ENCODE peak calls at places on chromosomes 4 and X, in four cellular contexts. O is fibroblast of villous mesenchyme, M is OCI-LY7, A is NB4. P is an unnamed sample.

GRCh38 chr4:151691639-151692442 is 69.0 kb downstream of the GATB start:
- DNase-seq in M (no peak), O (no peak), A (no peak), P (no peak)

GRCh38 chr4:152052431-152053057 is 291.7 kb upstream of the GATB start:
- DNase-seq in M (no peak), A (peak; percentile 67), O (peak; percentile 58), P (no peak)

GRCh38 chr4:26624042-26624441 is 40.2 kb downstream of the TBC1D19 start:
- DNase-seq in M (no peak), O (peak; percentile 32), A (peak; percentile 11), P (no peak)

GRCh38 chr4:5052726-5053425 is 1.6 kb downstream of the STK32B start:
- DNase-seq in A (no peak), M (no peak), O (no peak), P (no peak)

GRCh38 chrX:122910697-122911096 is 273.4 kb upstream of the GRIA3 start:
- DNase-seq in O (no peak), M (no peak), A (no peak), P (no peak)

GRCh38 chr4:94827481-94828110 is 69.8 kb downstream of the BMPR1B start:
- DNase-seq in M (no peak), O (peak; percentile 41), A (no peak), P (no peak)

GRCh38 chr4:82692101-82692780 is 106.4 kb downstream of the SCD5 start:
- DNase-seq in M (no peak), A (no peak), O (no peak), P (no peak)

GRCh38 chrX:136541294-136541693 is 9.3 kb downstream of the VGLL1 start:
- DNase-seq in M (no peak), A (no peak), O (no peak), P (no peak)

GRCh38 chrX:119482497-119483480 is 14.5 kb downstream of the SLC25A5 start:
- DNase-seq in A (peak; percentile 84), O (peak; percentile 56), M (no peak), P (peak; percentile 48)

GRCh38 chrX:97211070-97211469 is 327.4 kb downstream of the RPA4 start:
- DNase-seq in M (no peak), A (no peak), O (no peak), P (no peak)

GRCh38 chrX:13128104-13128503 is 83.7 kb upstream of the FAM9C start:
- DNase-seq in M (no peak), A (peak; percentile 69), O (peak; percentile 48), P (no peak)

GRCh38 chr4:2415881-2416563 is 2.4 kb downstream of the ZFYVE28 start:
- DNase-seq in A (no peak), O (no peak), M (no peak), P (no peak)

GRCh38 chr4:147511005-147511660 is 30.2 kb downstream of the EDNRA start:
- DNase-seq in A (no peak), O (no peak), M (no peak), P (no peak)

GRCh38 chr4:142160509-142160908 is 524.1 kb downstream of the IL15 start:
- DNase-seq in A (no peak), O (peak; percentile 16), M (no peak), P (no peak)

GRCh38 chr4:117467404-117467803 is 382.0 kb upstream of the TRAM1L1 start:
- DNase-seq in A (no peak), M (no peak), O (peak; percentile 6), P (no peak)

GRCh38 chr4:1053080-1053661 is 41.7 kb downstream of the FGFRL1 start:
- DNase-seq in O (peak; percentile 62), M (no peak), A (peak; percentile 13), P (no peak)

GRCh38 chrX:103092942-103093341 is at the start of gene NXF3:
- DNase-seq in A (peak; percentile 87), O (no peak), M (no peak), P (no peak)

GRCh38 chr4:158729716-158730559 is 6.7 kb upstream of the PPID start:
- DNase-seq in A (peak; percentile 53), O (peak; percentile 74), M (peak; percentile 39), P (peak; percentile 25)

GRCh38 chr4:106851686-106852085 is 184.4 kb downstream of the DKK2 start:
- DNase-seq in M (no peak), O (peak; percentile 53), A (no peak), P (no peak)

GRCh38 chr4:182306792-182307507 is 63.7 kb downstream of the TENM3 start:
- DNase-seq in M (no peak), A (peak; percentile 6), O (peak; percentile 42), P (no peak)

GRCh38 chr4:186857793-186858192 is 134.1 kb upstream of the FAT1 start:
- DNase-seq in O (no peak), M (no peak), A (no peak), P (no peak)

GRCh38 chr4:91111556-91111955 is 984.4 kb downstream of the CCSER1 start:
- DNase-seq in A (no peak), M (no peak), O (no peak), P (no peak)

GRCh38 chrX:72003811-72004750 is 93.4 kb downstream of the NHSL2 start:
- DNase-seq in M (no peak), A (peak; percentile 27), O (peak; percentile 17), P (no peak)

GRCh38 chr4:156638925-156639605 is 332.5 kb downstream of the PDGFC start:
- DNase-seq in O (no peak), A (no peak), M (no peak), P (no peak)

GRCh38 chr4:61772116-61772515 is 572.0 kb downstream of the ADGRL3 start:
- DNase-seq in M (no peak), A (no peak), O (no peak), P (no peak)

GRCh38 chr4:102632236-102632635 is 128.5 kb downstream of the MANBA start:
- DNase-seq in O (no peak), M (no peak), A (no peak), P (no peak)

GRCh38 chr4:147730333-147730732 is 1.6 kb upstream of the ARHGAP10 start:
- DNase-seq in A (no peak), M (no peak), O (peak; percentile 36), P (no peak)

GRCh38 chr4:26372525-26373172 is 51.8 kb downstream of the RBPJ start:
- DNase-seq in M (peak; percentile 80), O (peak; percentile 97), A (peak; percentile 97), P (no peak)

GRCh38 chrX:95764972-95765451 is 919.6 kb upstream of the DIAPH2 start:
- DNase-seq in A (peak; percentile 46), M (peak; percentile 7), O (peak; percentile 3), P (peak; percentile 11)

GRCh38 chr4:172546782-172547181 is 621.8 kb upstream of the GALNT7 start:
- DNase-seq in A (no peak), O (no peak), M (peak; percentile 87), P (no peak)

GRCh38 chrX:40808203-40808602 is 72.9 kb upstream of the MED14 start:
- DNase-seq in O (no peak), A (no peak), M (no peak), P (no peak)

GRCh38 chr4:52250124-52250523 is 199.0 kb downstream of the SPATA18 start:
- DNase-seq in M (peak; percentile 3), A (peak; percentile 59), O (no peak), P (no peak)

GRCh38 chr4:142850478-142850877 is 4.4 kb upstream of the INPP4B start:
- DNase-seq in A (no peak), M (no peak), O (no peak), P (no peak)

GRCh38 chrX:13906103-13906502 is 89.2 kb upstream of the GPM6B start:
- DNase-seq in M (no peak), A (no peak), O (no peak), P (no peak)

GRCh38 chrX:127708155-127708554 is 344.0 kb downstream of the ACTRT1 start:
- DNase-seq in A (peak; percentile 36), M (no peak), O (no peak), P (no peak)

GRCh38 chr4:100106982-100107381 is 83.3 kb downstream of the DDIT4L start:
- DNase-seq in M (peak; percentile 72), A (peak; percentile 3), O (no peak), P (no peak)

GRCh38 chr4:113052379-113052951 is 3.0 kb downstream of the ANK2 start:
- DNase-seq in O (peak; percentile 60), A (peak; percentile 53), M (no peak), P (no peak)

GRCh38 chrX:97563531-97564133 is 679.9 kb downstream of the RPA4 start:
- DNase-seq in M (peak; percentile 52), A (peak; percentile 74), O (peak; percentile 80), P (no peak)

GRCh38 chrX:68146054-68146453 is 287.2 kb downstream of the OPHN1 start:
- DNase-seq in O (peak; percentile 32), M (peak; percentile 2), A (peak; percentile 32), P (no peak)

GRCh38 chr4:138199568-138200235 is 42.4 kb downstream of the SLC7A11 start:
- DNase-seq in O (no peak), A (no peak), M (no peak), P (no peak)

GRCh38 chr4:32189130-32189529 is 1469.0 kb downstream of the PCDH7 start:
- DNase-seq in O (no peak), M (no peak), A (no peak), P (no peak)
- TF ChIP-seq CTCF in O (no peak), M (no peak), A (no peak), P (no peak)

GRCh38 chr4:7461171-7461570 is 26.4 kb upstream of the PSAPL1 start:
- DNase-seq in A (no peak), M (no peak), O (no peak), P (no peak)
- TF ChIP-seq CTCF in A (no peak), M (no peak), O (no peak), P (no peak)

GRCh38 chr4:154345359-154345758 is 146.2 kb downstream of the DCHS2 start:
- DNase-seq in A (no peak), M (no peak), O (no peak), P (no peak)
- TF ChIP-seq CTCF in A (no peak), M (no peak), O (no peak), P (no peak)

DNA sequence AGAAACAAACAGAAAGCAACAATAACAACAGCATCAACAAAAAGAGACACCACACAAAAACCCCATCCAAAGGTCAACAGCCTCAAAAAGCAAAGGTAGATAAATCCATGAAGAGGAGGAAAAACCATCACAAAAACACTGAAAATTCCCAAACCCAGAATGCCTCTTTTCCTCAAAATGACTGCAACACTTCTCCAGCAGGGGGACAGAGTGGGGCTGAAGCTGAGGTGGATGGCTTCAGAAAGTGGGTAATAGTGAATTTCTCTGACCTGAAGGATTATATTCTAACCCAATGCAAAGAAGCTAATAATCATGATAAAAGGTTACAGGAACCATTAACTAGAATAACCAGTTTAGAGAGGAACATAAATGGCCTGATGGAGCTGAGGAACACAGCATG is 888.2 kb downstream of the RAB28 start:
- DNase-seq in O (no peak), A (no peak), M (no peak), P (no peak)
- TF ChIP-seq CTCF in O (peak; percentile 4), A (peak; percentile 42), M (peak; percentile 40), P (peak; percentile 48)

GRCh38 chrX:149365061-149365460 is 140.0 kb downstream of the IDS start:
- DNase-seq in O (no peak), M (no peak), A (no peak), P (no peak)
- TF ChIP-seq CTCF in O (no peak), M (no peak), A (no peak), P (no peak)

DNA sequence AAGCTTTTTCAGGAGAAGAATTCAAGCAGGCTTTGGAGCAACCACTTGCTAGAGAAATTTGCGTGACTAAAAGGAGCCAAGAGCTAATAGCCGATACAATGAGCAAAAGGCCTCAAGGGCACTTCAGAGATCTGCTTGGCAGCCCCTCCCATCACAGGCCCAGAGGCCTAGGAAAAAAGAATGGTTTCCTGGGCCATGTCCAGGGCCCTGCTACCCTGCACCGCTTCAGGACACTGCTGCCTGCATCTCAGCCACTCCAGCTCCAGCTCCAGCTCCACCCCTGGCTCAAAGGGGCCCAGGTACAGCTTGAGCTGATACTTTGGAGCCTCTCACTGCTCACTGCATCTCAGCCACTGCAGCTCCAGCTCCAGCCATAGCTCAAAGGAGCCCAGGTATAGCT is 98.9 kb downstream of the FAM13A start:
- DNase-seq in M (no peak), A (no peak), O (no peak), P (no peak)
- TF ChIP-seq CTCF in M (no peak), A (no peak), O (no peak), P (no peak)

P was measured in progenitor cell of endocrine pancreas.